ENCODE peak calls at places on chromosomes 16 and 17, in five cellular contexts. R is mammary epithelial cell; G is HS-5; U is activated CD8-positive, alpha-beta memory T cell treated with anti-CD3 and anti-CD28 coated beads for 1 hour; Q is stimulated activated CD4-positive, alpha-beta T cell treated with anti-CD3 and anti-CD28 coated beads, Interleukin-4, amount 100 ng/mL, for 1 hour. H is an unnamed sample.
A peak's percentile ranks its signal among the peaks of the same experiment; 100 is the strongest.

GRCh38 chr17:34874496-34874895 is 86.8 kb downstream of the CCT6B start:
- DNase-seq in R (no peak), Q (no peak), U (no peak), G (no peak), H (no peak)

GRCh38 chr16:87003414-87003755 is 313.8 kb downstream of the C16orf95 start:
- DNase-seq in R (peak; percentile 35), G (no peak), Q (no peak), U (no peak), H (no peak)

GRCh38 chr16:84042879-84043485 is 387 bp upstream of the SLC38A8 start:
- DNase-seq in R (no peak), G (no peak), U (no peak), Q (no peak), H (no peak)

GRCh38 chr17:48625502-48626201 is 506 bp downstream of the HOXB9 start:
- DNase-seq in R (peak; percentile 56), G (no peak), Q (peak; percentile 57), U (no peak), H (no peak)

GRCh38 chr16:68645494-68646388 is 631 bp downstream of the CDH3 start:
- DNase-seq in G (no peak), U (no peak), R (peak; percentile 26), Q (no peak), H (no peak)

GRCh38 chr16:456891-457483 is 31.5 kb downstream of the RAB11FIP3 start:
- DNase-seq in Q (no peak), G (no peak), R (no peak), U (no peak), H (no peak)

GRCh38 chr17:59366773-59367656 is 35.6 kb downstream of the YPEL2 start:
- DNase-seq in Q (no peak), U (no peak), G (no peak), R (no peak), H (no peak)

GRCh38 chr16:21247376-21247775 is 13.9 kb downstream of the ANKS4B start:
- DNase-seq in U (no peak), G (no peak), Q (no peak), R (no peak), H (no peak)

GRCh38 chr17:48605409-48605864 is 651 bp upstream of the HOXB6 start:
- DNase-seq in Q (no peak), U (no peak), R (no peak), G (no peak), H (no peak)

GRCh38 chr16:82192665-82193064 is 22.6 kb upstream of the MPHOSPH6 start:
- DNase-seq in U (no peak), R (peak; percentile 82), Q (no peak), G (peak; percentile 44), H (no peak)

GRCh38 chr17:81865733-81866439 is 5.3 kb downstream of the ARHGDIA start:
- DNase-seq in U (no peak), G (no peak), Q (no peak), R (peak; percentile 46), H (no peak)

GRCh38 chr16:57242650-57243049 is 2.4 kb upstream of the ARL2BP start:
- DNase-seq in Q (no peak), U (no peak), R (no peak), G (no peak), H (no peak)

GRCh38 chr16:28491080-28491969 is 549 bp downstream of the CLN3 start:
- DNase-seq in R (peak; percentile 61), Q (peak; percentile 18), U (no peak), G (no peak), H (no peak)

GRCh38 chr16:56413381-56413780 is 12.0 kb downstream of the AMFR start:
- DNase-seq in U (no peak), Q (no peak), R (no peak), G (no peak), H (no peak)

GRCh38 chr17:57930239-57930638 is 25.0 kb downstream of the CUEDC1 start:
- DNase-seq in G (no peak), U (no peak), R (no peak), Q (no peak), H (no peak)

GRCh38 chr16:55475919-55476318 is 3.1 kb upstream of the MMP2 start:
- DNase-seq in U (no peak), G (no peak), Q (no peak), R (no peak), H (no peak)

GRCh38 chr16:81238296-81239011 is at the start of gene BCO1:
- DNase-seq in R (peak; percentile 60), U (no peak), Q (no peak), G (peak; percentile 11), H (peak; percentile 9)

GRCh38 chr17:48328457-48328856 is 101.6 kb downstream of the SKAP1 start:
- DNase-seq in U (no peak), R (no peak), Q (no peak), G (no peak), H (no peak)

GRCh38 chr16:31874354-31875111 is 926 bp downstream of the ZNF267 start:
- DNase-seq in G (no peak), R (peak; percentile 73), U (no peak), Q (no peak), H (no peak)

GRCh38 chr16:31073823-31074072 is 292 bp downstream of the ZNF668 start:
- DNase-seq in G (no peak), R (no peak), U (no peak), Q (no peak), H (no peak)

GRCh38 chr17:37385439-37385990 is 9.7 kb downstream of the C17orf78 start:
- DNase-seq in Q (no peak), R (no peak), G (no peak), U (no peak), H (no peak)

GRCh38 chr16:14958970-14959369 is 15.9 kb upstream of the PDXDC1 start:
- DNase-seq in U (no peak), G (no peak), Q (no peak), R (peak; percentile 22), H (no peak)

GRCh38 chr17:49887086-49887743 is 39.3 kb upstream of the TAC4 start:
- DNase-seq in U (no peak), R (peak; percentile 46), G (no peak), Q (no peak), H (no peak)

GRCh38 chr16:15919331-15919730 is 30.1 kb upstream of the ABCC1 start:
- DNase-seq in U (no peak), Q (no peak), G (no peak), R (peak; percentile 12), H (no peak)

GRCh38 chr17:27079660-27080059 is 214.3 kb upstream of the WSB1 start:
- DNase-seq in G (no peak), U (no peak), R (no peak), Q (no peak), H (no peak)

GRCh38 chr16:4388275-4389021 is 16.8 kb downstream of the VASN start:
- DNase-seq in R (no peak), U (no peak), Q (no peak), G (no peak), H (no peak)

GRCh38 chr17:40551091-40551873 is 14.0 kb downstream of the CCR7 start:
- DNase-seq in G (peak; percentile 82), U (no peak), Q (peak; percentile 22), R (no peak), H (peak; percentile 99)

GRCh38 chr16:51569204-51569911 is 418.3 kb upstream of the SALL1 start:
- DNase-seq in G (no peak), R (peak; percentile 89), U (no peak), Q (no peak), H (no peak)

GRCh38 chr17:50196826-50197225 is 4.6 kb downstream of the COL1A1 start:
- DNase-seq in U (no peak), G (no peak), Q (no peak), R (peak; percentile 45), H (no peak)

GRCh38 chr17:35540589-35541404 is 3.3 kb upstream of the SLFN12L start:
- DNase-seq in R (no peak), Q (peak; percentile 34), G (no peak), U (no peak), H (no peak)

GRCh38 chr17:32516940-32517711 is 30.3 kb downstream of the CDK5R1 start:
- DNase-seq in Q (no peak), U (no peak), R (no peak), G (no peak), H (no peak)

GRCh38 chr16:67762385-67762784 is 43.3 kb upstream of the GFOD2 start:
- DNase-seq in R (no peak), U (no peak), G (no peak), Q (no peak), H (no peak)

GRCh38 chr16:10087151-10087550 is 95.1 kb downstream of the GRIN2A start:
- DNase-seq in G (no peak), Q (no peak), R (no peak), U (no peak), H (no peak)

GRCh38 chr16:71344315-71344905 is 14.1 kb upstream of the CALB2 start:
- DNase-seq in Q (no peak), R (peak; percentile 51), G (no peak), U (no peak), H (no peak)

GRCh38 chr16:17269434-17269833 is 201.3 kb downstream of the XYLT1 start:
- DNase-seq in R (no peak), U (no peak), G (no peak), Q (no peak), H (no peak)

GRCh38 chr17:44801880-44802279 is 28.2 kb downstream of the GJC1 start:
- DNase-seq in Q (no peak), R (no peak), G (no peak), U (no peak), H (no peak)

GRCh38 chr16:89200850-89201466 is 621 bp upstream of the SLC22A31 start:
- DNase-seq in R (no peak), G (no peak), U (no peak), Q (no peak), H (no peak)

GRCh38 chr16:81275064-81275532 is 36.6 kb downstream of the BCO1 start:
- DNase-seq in G (no peak), Q (no peak), R (no peak), U (no peak), H (no peak)

GRCh38 chr16:85370881-85371651 is 242.1 kb upstream of the GSE1 start:
- DNase-seq in Q (no peak), R (peak; percentile 54), U (no peak), G (no peak), H (no peak)

GRCh38 chr17:39753514-39754160 is 15.9 kb downstream of the GRB7 start:
- DNase-seq in U (peak; percentile 61), Q (peak; percentile 73), R (no peak), G (no peak), H (no peak)